ENCODE peak calls at places on chromosome 16, in six cellular contexts. One of them, this sample, is unnamed.

GRCh38 chr16:75703341-75703740 is 2.1 kb upstream of the DUXB start:
- DNase-seq in H1: no peak
- DNase-seq in HCT116: no peak
- DNase-seq in GM12878: no peak
- DNase-seq in SK-N-SH: no peak
- DNase-seq in endothelial cell of umbilical vein: no peak
- DNase-seq in this sample: no peak

GRCh38 chr16:7013990-7014389 is 318.7 kb upstream of the RBFOX1 start:
- DNase-seq in SK-N-SH: no peak
- DNase-seq in H1: no peak
- DNase-seq in endothelial cell of umbilical vein: no peak
- DNase-seq in HCT116: no peak
- DNase-seq in GM12878: no peak
- DNase-seq in this sample: peak

GRCh38 chr16:81071816-81072215 is 5.2 kb downstream of the C16orf46 start:
- DNase-seq in endothelial cell of umbilical vein: no peak
- DNase-seq in HCT116: peak
- DNase-seq in GM12878: no peak
- DNase-seq in SK-N-SH: no peak
- DNase-seq in H1: no peak
- DNase-seq in this sample: no peak

GRCh38 chr16:24700549-24701392 is 28.7 kb upstream of the TNRC6A start:
- DNase-seq in GM12878: no peak
- DNase-seq in endothelial cell of umbilical vein: peak
- DNase-seq in HCT116: peak
- DNase-seq in H1: peak
- DNase-seq in SK-N-SH: peak
- DNase-seq in this sample: no peak

GRCh38 chr16:84103678-84104077 is 13.1 kb downstream of the MBTPS1 start:
- DNase-seq in GM12878: no peak
- DNase-seq in SK-N-SH: no peak
- DNase-seq in H1: no peak
- DNase-seq in endothelial cell of umbilical vein: peak
- DNase-seq in HCT116: no peak
- DNase-seq in this sample: no peak

GRCh38 chr16:50202926-50203624 is 50.0 kb downstream of the TENT4B start:
- DNase-seq in H1: no peak
- DNase-seq in HCT116: peak
- DNase-seq in GM12878: no peak
- DNase-seq in endothelial cell of umbilical vein: peak
- DNase-seq in SK-N-SH: no peak
- DNase-seq in this sample: peak

GRCh38 chr16:50273382-50273690 is 7.0 kb downstream of the ADCY7 start:
- DNase-seq in GM12878: no peak
- DNase-seq in SK-N-SH: no peak
- DNase-seq in endothelial cell of umbilical vein: no peak
- DNase-seq in HCT116: no peak
- DNase-seq in H1: no peak
- DNase-seq in this sample: no peak

GRCh38 chr16:2584742-2585650 is 47.2 kb downstream of the PDPK1 start:
- DNase-seq in GM12878: no peak
- DNase-seq in SK-N-SH: no peak
- DNase-seq in H1: no peak
- DNase-seq in HCT116: no peak
- DNase-seq in endothelial cell of umbilical vein: no peak
- DNase-seq in this sample: no peak

GRCh38 chr16:79169239-79169638 is 431.3 kb downstream of the MAF start:
- DNase-seq in endothelial cell of umbilical vein: no peak
- DNase-seq in GM12878: no peak
- DNase-seq in HCT116: no peak
- DNase-seq in SK-N-SH: no peak
- DNase-seq in H1: peak
- DNase-seq in this sample: no peak

GRCh38 chr16:35391328-35391727 is 1931.9 kb downstream of the TP53TG3F start:
- DNase-seq in SK-N-SH: peak
- DNase-seq in HCT116: peak
- DNase-seq in H1: no peak
- DNase-seq in endothelial cell of umbilical vein: peak
- DNase-seq in GM12878: no peak
- DNase-seq in this sample: no peak

GRCh38 chr16:84286568-84287220 is 8.0 kb upstream of the WFDC1 start:
- DNase-seq in endothelial cell of umbilical vein: no peak
- DNase-seq in GM12878: no peak
- DNase-seq in HCT116: no peak
- DNase-seq in H1: no peak
- DNase-seq in SK-N-SH: no peak
- DNase-seq in this sample: no peak

GRCh38 chr16:87806608-87807546 is 41.1 kb upstream of the KLHDC4 start:
- DNase-seq in HCT116: peak
- DNase-seq in SK-N-SH: peak
- DNase-seq in endothelial cell of umbilical vein: peak
- DNase-seq in GM12878: no peak
- DNase-seq in H1: no peak
- DNase-seq in this sample: peak

GRCh38 chr16:11978080-11978479 is 1.5 kb downstream of the SNX29 start:
- DNase-seq in HCT116: no peak
- DNase-seq in SK-N-SH: no peak
- DNase-seq in GM12878: no peak
- DNase-seq in H1: no peak
- DNase-seq in endothelial cell of umbilical vein: no peak
- DNase-seq in this sample: no peak

GRCh38 chr16:89478576-89479221 is 11.7 kb downstream of the ANKRD11 start:
- DNase-seq in H1: no peak
- DNase-seq in HCT116: no peak
- DNase-seq in GM12878: no peak
- DNase-seq in endothelial cell of umbilical vein: no peak
- DNase-seq in SK-N-SH: no peak
- DNase-seq in this sample: no peak

GRCh38 chr16:8581923-8582580 is 8.3 kb downstream of the TMEM114 start:
- DNase-seq in GM12878: no peak
- DNase-seq in endothelial cell of umbilical vein: no peak
- DNase-seq in H1: no peak
- DNase-seq in HCT116: no peak
- DNase-seq in SK-N-SH: no peak
- DNase-seq in this sample: no peak

GRCh38 chr16:82094942-82095540 is 60.0 kb downstream of the HSD17B2 start:
- DNase-seq in SK-N-SH: no peak
- DNase-seq in HCT116: no peak
- DNase-seq in GM12878: no peak
- DNase-seq in endothelial cell of umbilical vein: no peak
- DNase-seq in H1: peak
- DNase-seq in this sample: no peak

GRCh38 chr16:71421911-71422310 is 19.9 kb downstream of the TLE7 start:
- DNase-seq in HCT116: peak
- DNase-seq in endothelial cell of umbilical vein: no peak
- DNase-seq in GM12878: no peak
- DNase-seq in H1: no peak
- DNase-seq in SK-N-SH: peak
- DNase-seq in this sample: no peak

GRCh38 chr16:4693956-4694663 is 748 bp downstream of the NUDT16L1 start:
- DNase-seq in SK-N-SH: peak
- DNase-seq in GM12878: no peak
- DNase-seq in endothelial cell of umbilical vein: peak
- DNase-seq in HCT116: no peak
- DNase-seq in H1: no peak
- DNase-seq in this sample: no peak

GRCh38 chr16:90018297-90019200 is 707 bp downstream of the DBNDD1 start:
- DNase-seq in endothelial cell of umbilical vein: peak
- DNase-seq in HCT116: no peak
- DNase-seq in GM12878: no peak
- DNase-seq in SK-N-SH: peak
- DNase-seq in H1: no peak
- DNase-seq in this sample: no peak

GRCh38 chr16:12518238-12519004 is 285.3 kb downstream of the CPPED1 start:
- DNase-seq in HCT116: no peak
- DNase-seq in endothelial cell of umbilical vein: no peak
- DNase-seq in GM12878: no peak
- DNase-seq in SK-N-SH: no peak
- DNase-seq in H1: no peak
- DNase-seq in this sample: no peak

GRCh38 chr16:22388101-22388644 is 13.8 kb upstream of the CDR2 start:
- DNase-seq in HCT116: no peak
- DNase-seq in H1: no peak
- DNase-seq in GM12878: no peak
- DNase-seq in SK-N-SH: no peak
- DNase-seq in endothelial cell of umbilical vein: no peak
- DNase-seq in this sample: no peak

GRCh38 chr16:15672514-15673167 is 22.6 kb downstream of the NDE1 start:
- DNase-seq in GM12878: no peak
- DNase-seq in endothelial cell of umbilical vein: peak
- DNase-seq in HCT116: no peak
- DNase-seq in H1: no peak
- DNase-seq in SK-N-SH: no peak
- DNase-seq in this sample: no peak

GRCh38 chr16:52052818-52053217 is 494.1 kb downstream of the TOX3 start:
- DNase-seq in SK-N-SH: no peak
- DNase-seq in H1: no peak
- DNase-seq in endothelial cell of umbilical vein: no peak
- DNase-seq in HCT116: no peak
- DNase-seq in GM12878: no peak
- DNase-seq in this sample: no peak

DNA sequence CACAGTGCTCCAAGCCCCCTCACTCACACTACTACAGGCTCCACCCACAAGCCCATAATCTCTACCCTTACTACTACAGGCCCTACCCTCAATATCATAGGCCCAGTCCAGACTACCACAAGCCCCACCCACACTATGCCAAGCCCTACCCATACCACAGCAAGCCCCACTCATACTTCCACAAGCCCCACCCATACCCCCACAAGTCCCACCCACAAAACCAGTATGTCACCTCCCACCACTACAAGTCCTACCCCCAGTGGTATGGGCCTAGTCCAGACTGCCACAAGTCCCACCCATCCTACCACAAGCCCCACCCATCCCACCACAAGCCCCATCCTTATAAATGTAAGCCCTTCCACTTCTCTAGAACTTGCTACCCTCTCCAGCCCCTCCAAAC is 13.8 kb downstream of the RIPOR1 start:
- DNase-seq in HCT116: peak
- DNase-seq in H1: no peak
- DNase-seq in GM12878: no peak
- DNase-seq in SK-N-SH: peak
- DNase-seq in endothelial cell of umbilical vein: peak
- DNase-seq in this sample: peak
- TF ChIP-seq POLR2AphosphoS5 in HCT116: no peak
- TF ChIP-seq POLR2AphosphoS5 in H1: no peak
- TF ChIP-seq POLR2AphosphoS5 in GM12878: no peak
- TF ChIP-seq POLR2AphosphoS5 in SK-N-SH: no peak
- TF ChIP-seq POLR2AphosphoS5 in endothelial cell of umbilical vein: no peak
- TF ChIP-seq POLR2AphosphoS5 in this sample: no peak

GRCh38 chr16:10579965-10580918 is at the start of gene EMP2:
- DNase-seq in H1: peak
- DNase-seq in GM12878: no peak
- DNase-seq in HCT116: peak
- DNase-seq in SK-N-SH: peak
- DNase-seq in endothelial cell of umbilical vein: peak
- DNase-seq in this sample: no peak
- H3K4me3 ChIP-seq in H1: peak
- H3K4me3 ChIP-seq in GM12878: peak
- H3K4me3 ChIP-seq in HCT116: peak
- H3K4me3 ChIP-seq in SK-N-SH: peak
- H3K4me3 ChIP-seq in endothelial cell of umbilical vein: peak
- H3K4me3 ChIP-seq in this sample: peak

GRCh38 chr16:56861092-56861610 is 3.9 kb upstream of the SLC12A3 start:
- DNase-seq in endothelial cell of umbilical vein: peak
- DNase-seq in SK-N-SH: peak
- DNase-seq in GM12878: no peak
- DNase-seq in HCT116: no peak
- DNase-seq in H1: no peak
- DNase-seq in this sample: no peak

GRCh38 chr16:56858375-56858774 is 6.6 kb upstream of the SLC12A3 start:
- DNase-seq in H1: no peak
- DNase-seq in GM12878: no peak
- DNase-seq in HCT116: no peak
- DNase-seq in endothelial cell of umbilical vein: no peak
- DNase-seq in SK-N-SH: no peak
- DNase-seq in this sample: no peak

GRCh38 chr16:56861756-56862155 is 3.3 kb upstream of the SLC12A3 start:
- DNase-seq in GM12878: no peak
- DNase-seq in SK-N-SH: no peak
- DNase-seq in endothelial cell of umbilical vein: no peak
- DNase-seq in HCT116: no peak
- DNase-seq in H1: no peak
- DNase-seq in this sample: no peak

GRCh38 chr16:56859636-56860035 is 5.4 kb upstream of the SLC12A3 start:
- DNase-seq in SK-N-SH: no peak
- DNase-seq in H1: no peak
- DNase-seq in endothelial cell of umbilical vein: no peak
- DNase-seq in GM12878: no peak
- DNase-seq in HCT116: no peak
- DNase-seq in this sample: no peak

GRCh38 chr16:56860226-56861020 is 4.6 kb upstream of the SLC12A3 start:
- DNase-seq in H1: no peak
- DNase-seq in SK-N-SH: no peak
- DNase-seq in endothelial cell of umbilical vein: no peak
- DNase-seq in HCT116: no peak
- DNase-seq in GM12878: peak
- DNase-seq in this sample: no peak
- H3K9ac ChIP-seq in H1: no peak
- H3K9ac ChIP-seq in SK-N-SH: no peak
- H3K9ac ChIP-seq in endothelial cell of umbilical vein: no peak
- H3K9ac ChIP-seq in HCT116: no peak
- H3K9ac ChIP-seq in GM12878: no peak
- H3K9ac ChIP-seq in this sample: no peak

GRCh38 chr16:56777533-56777932 is 47.6 kb downstream of the NUP93 start:
- DNase-seq in endothelial cell of umbilical vein: no peak
- DNase-seq in HCT116: no peak
- DNase-seq in GM12878: no peak
- DNase-seq in SK-N-SH: no peak
- DNase-seq in H1: no peak
- DNase-seq in this sample: no peak

GRCh38 chr16:56773531-56773930 is 43.6 kb downstream of the NUP93 start:
- DNase-seq in GM12878: no peak
- DNase-seq in HCT116: no peak
- DNase-seq in H1: no peak
- DNase-seq in SK-N-SH: no peak
- DNase-seq in endothelial cell of umbilical vein: no peak
- DNase-seq in this sample: no peak

GRCh38 chr16:56774009-56774408 is 44.1 kb downstream of the NUP93 start:
- DNase-seq in H1: no peak
- DNase-seq in SK-N-SH: no peak
- DNase-seq in endothelial cell of umbilical vein: no peak
- DNase-seq in GM12878: no peak
- DNase-seq in HCT116: no peak
- DNase-seq in this sample: no peak

GRCh38 chr16:56775162-56775561 is 45.2 kb downstream of the NUP93 start:
- DNase-seq in GM12878: no peak
- DNase-seq in H1: no peak
- DNase-seq in endothelial cell of umbilical vein: no peak
- DNase-seq in SK-N-SH: no peak
- DNase-seq in HCT116: no peak
- DNase-seq in this sample: no peak

DNA sequence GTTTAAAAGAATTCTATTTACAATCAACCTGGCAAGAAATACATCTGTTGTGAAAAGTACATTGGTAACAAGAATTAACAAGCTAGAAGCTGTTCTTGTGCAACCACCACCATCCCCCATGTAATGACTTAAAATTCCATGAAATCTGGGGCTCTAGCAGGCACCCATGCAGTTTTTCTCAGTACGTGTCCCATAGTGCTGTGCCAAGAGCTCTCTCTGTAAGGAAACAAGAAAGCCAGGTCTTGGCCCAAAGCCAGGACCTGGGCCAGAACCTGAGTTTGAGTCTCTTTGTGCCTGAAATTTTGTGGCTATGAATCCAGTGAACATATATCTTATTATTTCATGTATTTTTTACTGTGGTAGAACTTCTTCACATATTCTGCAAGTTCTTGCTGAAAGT is 46.6 kb downstream of the NUP93 start:
- DNase-seq in GM12878: no peak
- DNase-seq in HCT116: no peak
- DNase-seq in SK-N-SH: peak
- DNase-seq in endothelial cell of umbilical vein: peak
- DNase-seq in H1: no peak
- DNase-seq in this sample: peak
- TF ChIP-seq POLR2AphosphoS5 in GM12878: no peak
- TF ChIP-seq POLR2AphosphoS5 in HCT116: no peak
- TF ChIP-seq POLR2AphosphoS5 in SK-N-SH: no peak
- TF ChIP-seq POLR2AphosphoS5 in endothelial cell of umbilical vein: no peak
- TF ChIP-seq POLR2AphosphoS5 in H1: no peak
- TF ChIP-seq POLR2AphosphoS5 in this sample: no peak

This sample was measured in SK-N-MC.